ENCODE peak calls at places on chromosome 21, in four cellular contexts. C is heart right ventricle, W is neuronal stem cell, N is neural progenitor cell. X is an unnamed sample.

GRCh38 chr21:28669331-28669730 is 323.3 kb downstream of the LTN1 start:
- DNase-seq in C (no peak), W (no peak), N (no peak), X (no peak)

GRCh38 chr21:36188081-36188681 is 31.6 kb downstream of the DOP1B start:
- DNase-seq in C (peak; percentile 49), W (no peak), N (no peak), X (peak; percentile 98)

GRCh38 chr21:38258803-38259485 is 2.2 kb downstream of the KCNJ15 start:
- DNase-seq in C (no peak), W (no peak), N (no peak), X (no peak)

GRCh38 chr21:46397993-46398392 is 60.7 kb upstream of the DIP2A start:
- DNase-seq in C (no peak), W (no peak), N (no peak), X (no peak)

GRCh38 chr21:14303731-14304488 is 79.0 kb downstream of the HSPA13 start:
- DNase-seq in C (no peak), W (no peak), N (no peak), X (no peak)

GRCh38 chr21:33386222-33386784 is 16.9 kb upstream of the IFNGR2 start:
- DNase-seq in C (no peak), W (no peak), N (peak; percentile 9), X (no peak)

GRCh38 chr21:28385845-28386244 is 606.8 kb downstream of the LTN1 start:
- DNase-seq in C (no peak), W (no peak), N (no peak), X (no peak)

GRCh38 chr21:18493420-18493819 is 89.8 kb upstream of the TMPRSS15 start:
- DNase-seq in C (no peak), W (no peak), N (no peak), X (no peak)

GRCh38 chr21:36902793-36903192 is 63.7 kb downstream of the HLCS start:
- DNase-seq in C (no peak), W (no peak), N (no peak), X (no peak)

GRCh38 chr21:36446296-36446695 is 33.6 kb downstream of the CLDN14 start:
- DNase-seq in C (no peak), W (no peak), N (no peak), X (no peak)

GRCh38 chr21:42301371-42302291 is 13.6 kb downstream of the TFF3 start:
- DNase-seq in C (no peak), W (no peak), N (no peak), X (no peak)

GRCh38 chr21:33825898-33826297 is 89.7 kb downstream of the ATP5PO start:
- DNase-seq in C (no peak), W (no peak), N (no peak), X (no peak)

GRCh38 chr21:25801217-25802015 is 66.6 kb downstream of the GABPA start:
- DNase-seq in C (peak; percentile 80), W (peak; percentile 83), N (peak; percentile 93), X (peak; percentile 84)

GRCh38 chr21:28704746-28705145 is 287.9 kb downstream of the LTN1 start:
- DNase-seq in C (peak; percentile 14), W (no peak), N (no peak), X (no peak)

GRCh38 chr21:36769051-36769867 is 70.3 kb downstream of the SIM2 start:
- DNase-seq in C (no peak), W (no peak), N (no peak), X (peak; percentile 10)

GRCh38 chr21:15063821-15064575 is 802 bp downstream of the NRIP1 start:
- DNase-seq in C (peak; percentile 65), W (no peak), N (peak; percentile 69), X (peak; percentile 53)

GRCh38 chr21:38126677-38127271 is 130.0 kb upstream of the KCNJ15 start:
- DNase-seq in C (peak; percentile 34), W (peak; percentile 48), N (peak; percentile 80), X (peak; percentile 45)

GRCh38 chr21:17200250-17200649 is 312.6 kb upstream of the CXADR start:
- DNase-seq in C (no peak), W (no peak), N (no peak), X (no peak)

GRCh38 chr21:33731447-33731846 is 89.1 kb downstream of the ITSN1 start:
- DNase-seq in C (no peak), W (no peak), N (no peak), X (no peak)

GRCh38 chr21:46150491-46151121 is 4.8 kb downstream of the FTCD start:
- DNase-seq in C (no peak), W (no peak), N (no peak), X (no peak)

GRCh38 chr21:27584266-27584665 is 617.4 kb upstream of the ADAMTS5 start:
- DNase-seq in C (no peak), W (no peak), N (no peak), X (no peak)

GRCh38 chr21:38440746-38441145 is 57.5 kb downstream of the ERG start:
- DNase-seq in C (no peak), W (peak; percentile 26), N (peak; percentile 48), X (no peak)

GRCh38 chr21:46092811-46093667 is 4.9 kb upstream of the COL6A2 start:
- DNase-seq in C (no peak), W (no peak), N (no peak), X (no peak)

GRCh38 chr21:26148834-26149354 is 21.7 kb downstream of the APP start:
- DNase-seq in C (no peak), W (no peak), N (peak; percentile 48), X (no peak)

GRCh38 chr21:23887709-23888303 is 1719.5 kb downstream of the MRPL39 start:
- DNase-seq in C (no peak), W (no peak), N (no peak), X (peak; percentile 2)

GRCh38 chr21:31879911-31880310 is 7.1 kb downstream of the HUNK start:
- DNase-seq in C (no peak), W (no peak), N (no peak), X (no peak)
- H3K27me3 ChIP-seq in C (peaks cover 2% of the 10 kb centered on the region), W (no peaks in the 10 kb centered on the region), N (peaks cover 6% of the 10 kb centered on the region), X (peaks cover 2% of the 10 kb centered on the region)

DNA sequence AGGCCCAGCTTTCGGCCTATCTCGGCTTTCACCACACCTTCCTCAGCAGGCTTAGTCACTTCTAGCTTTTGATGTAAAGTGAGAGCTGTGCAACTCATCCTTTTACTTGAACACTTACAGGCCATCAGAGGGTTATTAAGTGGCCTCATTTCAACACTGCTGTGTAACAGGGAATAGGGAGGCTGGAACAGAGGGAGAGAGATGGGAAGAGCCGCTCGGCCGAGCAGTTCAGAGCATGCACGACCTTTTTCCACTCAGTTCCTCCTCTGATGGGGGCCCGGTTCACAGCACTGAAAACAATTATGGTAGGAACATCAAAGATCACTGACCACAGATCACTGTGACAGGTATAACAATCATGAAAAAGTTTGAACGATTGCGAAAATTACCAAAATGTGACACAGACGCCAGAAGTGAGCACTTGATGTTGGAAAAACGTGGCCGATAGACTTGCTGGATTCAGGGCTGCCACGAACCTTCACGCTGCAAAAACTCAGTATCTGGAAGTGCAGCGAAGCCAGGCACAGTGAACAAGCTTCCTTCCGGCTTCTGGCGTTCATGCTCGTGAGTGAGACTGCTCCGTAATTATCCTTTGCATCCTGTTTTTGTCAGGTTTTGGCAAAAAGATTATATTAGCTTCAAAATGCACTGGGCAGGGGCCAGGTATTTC is 28.6 kb downstream of the AGPAT3 start:
- DNase-seq in C (no peak), W (no peak), N (no peak), X (peak; percentile 54)
- H3K4me3 ChIP-seq in C (peak overlapping the region; percentile 8), W (no peak overlapping the region), N (no peak overlapping the region), X (no peak overlapping the region)

GRCh38 chr21:44927259-44927586 is 6.5 kb upstream of the ITGB2 start:
- DNase-seq in C (no peak), W (no peak), N (no peak), X (no peak)

GRCh38 chr21:44926364-44927101 is 5.8 kb upstream of the ITGB2 start:
- DNase-seq in C (no peak), W (no peak), N (no peak), X (no peak)

GRCh38 chr21:44929242-44929798 is 8.6 kb upstream of the ITGB2 start:
- DNase-seq in C (no peak), W (no peak), N (no peak), X (no peak)

GRCh38 chr21:44929799-44930542 is 9.3 kb upstream of the ITGB2 start:
- DNase-seq in C (no peak), W (no peak), N (no peak), X (no peak)

GRCh38 chr21:44927587-44928461 is 7.1 kb upstream of the ITGB2 start:
- DNase-seq in C (peak; percentile 57), W (no peak), N (no peak), X (no peak)
- H3K27me3 ChIP-seq in C (peaks cover 37% of the 10 kb centered on the region), W (peaks cover 66% of the 10 kb centered on the region), N (peaks cover 97% of the 10 kb centered on the region), X (peaks cover 4% of the 10 kb centered on the region)

DNA sequence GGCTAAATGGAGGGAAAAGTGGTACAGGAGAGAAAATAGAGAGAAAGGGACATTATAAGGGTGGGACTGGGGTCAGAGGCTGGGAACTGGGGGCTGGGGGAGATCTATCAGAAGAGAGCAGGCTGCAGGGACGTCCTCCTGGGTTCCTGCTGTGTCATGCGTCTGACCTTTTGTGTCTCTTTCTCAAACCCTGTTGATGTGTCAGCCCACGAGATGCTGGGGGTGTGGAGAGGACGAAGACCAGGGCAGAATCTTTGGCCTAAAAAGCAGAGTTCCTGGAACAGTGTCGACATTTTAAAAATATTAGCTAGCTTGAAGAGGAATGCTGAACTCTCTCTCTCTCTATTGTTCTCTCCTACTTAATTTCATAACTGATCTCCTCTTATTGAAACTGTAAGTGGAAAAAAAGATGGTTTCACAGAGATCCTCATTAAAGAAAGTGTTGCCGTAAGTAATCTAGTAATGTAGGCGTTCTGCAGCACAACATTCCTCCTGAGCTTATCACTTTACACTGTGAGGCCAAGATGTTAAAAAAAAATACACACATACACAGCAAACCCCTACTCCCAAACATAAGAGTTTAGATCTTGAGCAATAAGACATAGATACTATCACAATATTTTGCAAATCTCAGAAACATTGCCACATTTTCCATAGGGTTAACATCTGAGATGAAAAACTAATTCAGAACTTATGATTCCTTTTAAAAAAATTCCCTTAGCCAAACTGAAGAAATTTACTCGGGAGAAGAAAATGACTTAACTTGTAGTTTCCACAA is 52.6 kb downstream of the RUNX1 start:
- DNase-seq in C (no peak), W (no peak), N (no peak), X (no peak)
- H3K4me3 ChIP-seq in C (no peak overlapping the region), W (no peak overlapping the region), N (no peak overlapping the region), X (no peak overlapping the region)

DNA sequence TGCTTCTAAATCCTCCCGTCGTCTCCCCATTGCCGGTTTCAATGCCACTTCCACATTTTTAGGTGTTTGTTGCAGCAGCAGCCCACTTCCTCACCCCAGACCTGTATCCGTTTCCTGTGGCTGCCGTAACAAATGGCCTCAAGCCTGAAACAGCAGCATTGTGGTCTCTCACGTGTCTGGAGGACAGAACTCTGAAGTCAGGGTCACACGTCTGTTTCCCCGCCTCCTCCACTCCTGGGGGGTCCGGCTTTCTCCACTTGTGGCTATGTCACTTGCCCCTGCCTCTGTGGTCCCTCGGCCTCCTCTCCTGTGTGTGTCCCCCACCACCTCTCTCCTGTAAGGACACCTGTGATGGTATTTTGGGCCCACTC is 21.8 kb downstream of the TRPM2 start:
- DNase-seq in C (no peak), W (no peak), N (no peak), X (peak; percentile 50)
- H3K27me3 ChIP-seq in C (peaks cover 22% of the 10 kb centered on the region), W (peaks cover 21% of the 10 kb centered on the region), N (peaks cover 26% of the 10 kb centered on the region), X (no peaks in the 10 kb centered on the region)

DNA sequence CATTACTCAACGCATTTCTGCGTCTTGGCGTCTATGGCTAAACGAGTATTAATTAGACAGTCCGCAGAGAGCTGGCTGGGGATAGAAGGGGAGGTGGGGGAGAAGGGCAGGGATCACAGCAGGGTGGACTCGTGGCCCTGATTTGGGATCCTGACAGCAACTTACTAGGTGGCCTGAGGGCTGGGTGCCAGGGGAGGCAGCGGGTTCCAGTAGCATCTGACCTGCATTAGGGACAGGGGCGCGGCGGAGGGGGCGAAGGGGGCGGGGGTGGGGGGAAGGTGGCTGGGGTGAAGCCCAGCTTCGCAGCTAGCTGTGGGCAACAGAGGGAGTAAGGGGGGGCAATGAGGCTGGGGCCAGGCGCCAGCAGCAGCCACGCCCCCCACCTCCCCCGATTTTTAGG is 1.0 kb upstream of the BACE2 start:
- DNase-seq in C (peak; percentile 31), W (no peak), N (no peak), X (no peak)
- H3K4me3 ChIP-seq in C (peak overlapping the region; percentile 87), W (no peak overlapping the region), N (peak overlapping the region; percentile 83), X (peak overlapping the region; percentile 84)